ENCODE peak calls at places on chromosomes 4 and X, in ten cellular contexts. E is LHCN-M2; A is PC-3; J is T-cell; O is stimulated activated CD8-positive, alpha-beta memory T cell treated with anti-CD3 and anti-CD28 coated beads, Interleukin-7, amount 100 ng/mL, for 1 hour; M is mesothelial cell of epicardium; I is stimulated activated CD4-positive, alpha-beta T cell treated with anti-CD3 and anti-CD28 coated beads, Interleukin-15, amount 100 ng/mL, for 24 hours; V is Peyer's patch; Q is neural progenitor cell; D is HuH-7. G is an unnamed sample.
A peak's percentile ranks its signal among the peaks of the same experiment; 100 is the strongest.

GRCh38 chr4:173519130-173520101 is 10.6 kb downstream of the HAND2 start:
- DNase-seq in E (no peak), A (no peak), J (no peak), O (no peak), M (no peak), I (no peak), V (no peak), Q (peak; percentile 50), D (no peak), G (peak; percentile 70)

GRCh38 chr4:184288451-184289178 is 70.9 kb upstream of the ENPP6 start:
- DNase-seq in E (no peak), A (no peak), J (no peak), O (no peak), M (no peak), I (peak; percentile 72), V (peak; percentile 59), Q (no peak), D (no peak), G (no peak)

GRCh38 chrX:29852767-29853166 is 362.6 kb upstream of the MAGEB2 start:
- DNase-seq in E (peak; percentile 19), A (no peak), J (no peak), O (no peak), M (no peak), I (no peak), V (no peak), Q (no peak), D (no peak), G (no peak)

GRCh38 chr4:123603165-123603564 is 206.6 kb downstream of the SPRY1 start:
- DNase-seq in E (peak; percentile 76), A (peak; percentile 64), J (no peak), O (no peak), M (no peak), I (no peak), V (peak; percentile 88), Q (no peak), D (no peak), G (no peak)

GRCh38 chr4:26441110-26441509 is 49.2 kb downstream of the CCKAR start:
- DNase-seq in E (peak; percentile 66), A (no peak), J (no peak), O (no peak), M (no peak), I (no peak), V (no peak), Q (no peak), D (no peak), G (peak; percentile 32)

GRCh38 chr4:66097271-66097670 is 427.0 kb upstream of the EPHA5 start:
- DNase-seq in E (no peak), A (peak; percentile 93), J (no peak), O (no peak), M (no peak), I (no peak), V (no peak), Q (no peak), D (no peak), G (no peak)

GRCh38 chr4:84634961-84635360 is 52.0 kb downstream of the CDS1 start:
- DNase-seq in E (no peak), A (peak; percentile 60), J (no peak), O (no peak), M (no peak), I (no peak), V (no peak), Q (no peak), D (no peak), G (no peak)

GRCh38 chr4:80153800-80154546 is 43.3 kb upstream of the PRDM8 start:
- DNase-seq in E (peak; percentile 53), A (no peak), J (no peak), O (no peak), M (no peak), I (no peak), V (no peak), Q (no peak), D (no peak), G (no peak)

GRCh38 chr4:137125011-137125410 is 407.3 kb downstream of the PCDH18 start:
- DNase-seq in E (peak; percentile 81), A (peak; percentile 62), J (no peak), O (no peak), M (no peak), I (no peak), V (no peak), Q (no peak), D (no peak), G (no peak)

GRCh38 chrX:53798281-53798680 is 111.8 kb upstream of the HUWE1 start:
- DNase-seq in E (no peak), A (no peak), J (no peak), O (no peak), M (no peak), I (no peak), V (no peak), Q (no peak), D (no peak), G (no peak)

GRCh38 chr4:40626183-40626990 is 3.3 kb downstream of the RBM47 start:
- DNase-seq in E (no peak), A (peak; percentile 51), J (no peak), O (no peak), M (no peak), I (peak; percentile 18), V (no peak), Q (peak; percentile 14), D (no peak), G (no peak)

GRCh38 chr4:5122114-5122513 is 70.8 kb downstream of the STK32B start:
- DNase-seq in E (no peak), A (no peak), J (no peak), O (no peak), M (no peak), I (no peak), V (no peak), Q (no peak), D (no peak), G (no peak)

GRCh38 chr4:102759835-102760644 is 728 bp downstream of the MANBA start:
- DNase-seq in E (peak; percentile 54), A (peak; percentile 30), J (peak; percentile 43), O (no peak), M (no peak), I (peak; percentile 35), V (peak; percentile 82), Q (peak; percentile 74), D (no peak), G (no peak)

GRCh38 chrX:97308161-97308560 is 424.5 kb downstream of the RPA4 start:
- DNase-seq in E (no peak), A (no peak), J (no peak), O (no peak), M (no peak), I (no peak), V (no peak), Q (no peak), D (no peak), G (no peak)

GRCh38 chr4:534576-535151 is 35.7 kb downstream of the PIGG start:
- DNase-seq in E (no peak), A (no peak), J (no peak), O (no peak), M (no peak), I (no peak), V (peak; percentile 27), Q (no peak), D (no peak), G (no peak)

GRCh38 chrX:12434493-12434892 is 296.2 kb downstream of the FRMPD4 start:
- DNase-seq in E (no peak), A (no peak), J (no peak), O (no peak), M (no peak), I (no peak), V (no peak), Q (no peak), D (no peak), G (no peak)

GRCh38 chr4:34953145-34953799 is 1291.0 kb downstream of the ARAP2 start:
- DNase-seq in E (no peak), A (peak; percentile 74), J (no peak), O (no peak), M (no peak), I (no peak), V (no peak), Q (peak; percentile 10), D (peak; percentile 64), G (no peak)

GRCh38 chr4:94856030-94856429 is 98.3 kb downstream of the BMPR1B start:
- DNase-seq in E (no peak), A (no peak), J (no peak), O (no peak), M (no peak), I (no peak), V (no peak), Q (no peak), D (no peak), G (no peak)

GRCh38 chr4:181004056-181004455 is 1239.1 kb upstream of the TENM3 start:
- DNase-seq in E (no peak), A (no peak), J (no peak), O (no peak), M (no peak), I (no peak), V (no peak), Q (no peak), D (no peak), G (no peak)

GRCh38 chr4:146342600-146343192 is 128.4 kb downstream of the REELD1 start:
- DNase-seq in E (peak; percentile 28), A (peak; percentile 78), J (peak; percentile 18), O (no peak), M (no peak), I (peak; percentile 32), V (peak; percentile 54), Q (peak; percentile 34), D (peak; percentile 12), G (no peak)

GRCh38 chrX:119482497-119483480 is 14.5 kb downstream of the SLC25A5 start:
- DNase-seq in E (no peak), A (peak; percentile 45), J (peak; percentile 38), O (peak; percentile 29), M (peak; percentile 29), I (peak; percentile 78), V (peak; percentile 82), Q (peak; percentile 65), D (peak; percentile 72), G (peak; percentile 52)

GRCh38 chrX:71911023-71911730 is 532 bp downstream of the NHSL2 start:
- DNase-seq in E (no peak), A (no peak), J (peak; percentile 8), O (no peak), M (peak; percentile 36), I (peak; percentile 50), V (no peak), Q (peak; percentile 83), D (no peak), G (no peak)

GRCh38 chr4:10730590-10730989 is 46.0 kb upstream of the CLNK start:
- DNase-seq in E (no peak), A (no peak), J (no peak), O (no peak), M (no peak), I (no peak), V (no peak), Q (no peak), D (no peak), G (no peak)

GRCh38 chr4:3292571-3293409 is at the start of gene RGS12:
- DNase-seq in E (peak; percentile 89), A (peak; percentile 84), J (peak; percentile 55), O (peak; percentile 60), M (peak; percentile 92), I (peak; percentile 95), V (peak; percentile 97), Q (peak; percentile 97), D (peak; percentile 99), G (peak; percentile 95)

GRCh38 chr4:54487491-54487890 is 170.3 kb upstream of the KIT start:
- DNase-seq in E (peak; percentile 92), A (no peak), J (no peak), O (no peak), M (no peak), I (no peak), V (no peak), Q (no peak), D (no peak), G (no peak)

GRCh38 chr4:101599620-101600019 is 190.9 kb upstream of the BANK1 start:
- DNase-seq in E (peak; percentile 80), A (peak; percentile 52), J (no peak), O (no peak), M (no peak), I (no peak), V (no peak), Q (no peak), D (no peak), G (no peak)

GRCh38 chr4:1922826-1923225 is 51.6 kb downstream of the NSD2 start:
- DNase-seq in E (no peak), A (no peak), J (no peak), O (no peak), M (no peak), I (no peak), V (no peak), Q (no peak), D (no peak), G (no peak)

GRCh38 chr4:166527500-166527899 is 654.5 kb downstream of the TLL1 start:
- DNase-seq in E (peak; percentile 38), A (peak; percentile 39), J (no peak), O (no peak), M (no peak), I (no peak), V (no peak), Q (peak; percentile 11), D (no peak), G (no peak)

G was measured in mucosa of gallbladder.